ENCODE peak calls at places on chromosomes 1 and 21, in eight cellular contexts. R is uterus; Y is activated T-helper 1 cell treated with anti-CD3 and anti-CD28 coated beads, Interleukin-12 subunit alpha, Interleukin-12 subunit beta, Interleukin-2, Interleukin-4 antibody, amounts not matched to agents 30 ng/mL and 10 ng/mL and 1 ng/mL, durations not matched to agents 14 hours and 24 hours and 36 hours; N is NCI-H1436 treated with DMSO at 0.1 percent for 48 hours; V is endothelial cell; K is LoVo; U is HFF-Myc; E is AG20443. F is an unnamed sample.

GRCh38 chr1:224644553-224645154 is 28.5 kb downstream of the CNIH3 start:
- DNase-seq in R (no peak), Y (peak), N (no peak), V (peak), K (peak), U (no peak), E (peak), F (no peak)

GRCh38 chr1:57206038-57206437 is 217.8 kb downstream of the DAB1 start:
- DNase-seq in R (no peak), Y (no peak), N (no peak), V (no peak), K (no peak), U (no peak), E (no peak), F (no peak)

GRCh38 chr1:222613627-222614026 is 4.3 kb upstream of the MIA3 start:
- DNase-seq in R (no peak), Y (no peak), N (no peak), V (no peak), K (no peak), U (no peak), E (no peak), F (no peak)

GRCh38 chr1:7642418-7642704 is 128.7 kb upstream of the VAMP3 start:
- DNase-seq in R (no peak), Y (no peak), N (no peak), V (no peak), K (no peak), U (no peak), E (no peak), F (no peak)

GRCh38 chr1:153429266-153430165 is 13.2 kb downstream of the S100A7A start:
- DNase-seq in R (no peak), Y (no peak), N (peak), V (no peak), K (no peak), U (no peak), E (no peak), F (no peak)

GRCh38 chr1:67648582-67649326 is 36.2 kb upstream of the GADD45A start:
- DNase-seq in R (no peak), Y (no peak), N (no peak), V (no peak), K (no peak), U (no peak), E (no peak), F (no peak)

GRCh38 chr1:19771350-19771749 is 28.4 kb downstream of the TMCO4 start:
- DNase-seq in R (no peak), Y (no peak), N (no peak), V (no peak), K (no peak), U (no peak), E (no peak), F (no peak)

GRCh38 chr1:195591917-195592672 is 1016.1 kb downstream of the KCNT2 start:
- DNase-seq in R (no peak), Y (no peak), N (no peak), V (no peak), K (peak), U (peak), E (peak), F (peak)

GRCh38 chr1:19429611-19430010 is 55.7 kb downstream of the CAPZB start:
- DNase-seq in R (no peak), Y (no peak), N (no peak), V (no peak), K (no peak), U (no peak), E (no peak), F (no peak)

GRCh38 chr1:180501865-180502360 is 464 bp downstream of the ACBD6 start:
- DNase-seq in R (no peak), Y (no peak), N (no peak), V (no peak), K (peak), U (no peak), E (peak), F (no peak)

GRCh38 chr1:77282187-77282865 is 507 bp downstream of the AK5 start:
- DNase-seq in R (no peak), Y (peak), N (no peak), V (peak), K (no peak), U (no peak), E (peak), F (peak)

GRCh38 chr1:9280015-9280860 is 12.5 kb upstream of the SPSB1 start:
- DNase-seq in R (peak), Y (no peak), N (no peak), V (no peak), K (peak), U (peak), E (peak), F (peak)

GRCh38 chr1:62325076-62325475 is 5.8 kb upstream of the KANK4 start:
- DNase-seq in R (no peak), Y (no peak), N (no peak), V (no peak), K (no peak), U (no peak), E (peak), F (peak)

GRCh38 chr21:46420241-46421190 is 38.2 kb upstream of the DIP2A start:
- DNase-seq in R (no peak), Y (no peak), N (no peak), V (no peak), K (no peak), U (no peak), E (no peak), F (peak)

GRCh38 chr1:162369571-162369970 is 7.1 kb downstream of the SPATA46 start:
- DNase-seq in R (no peak), Y (no peak), N (no peak), V (no peak), K (no peak), U (no peak), E (no peak), F (no peak)

F was measured in foreskin fibroblast.